ENCODE peak calls at places on chromosomes 11 and 22, in four cellular contexts. L, T, N and V are unnamed samples.

GRCh38 chr22:25388866-25389540 is 169.6 kb downstream of the CRYBB2 start:
- DNase-seq in L (no peak), N (no peak), T (no peak), V (no peak)

GRCh38 chr11:1167751-1168231 is 10.0 kb downstream of the MUC5AC start:
- DNase-seq in T (no peak), L (peak), N (no peak), V (no peak)

GRCh38 chr11:130269544-130269943 is 45.2 kb downstream of the ZBTB44 start:
- DNase-seq in N (no peak), T (no peak), L (no peak), V (no peak)

GRCh38 chr22:40818192-40818746 is 877 bp downstream of the SLC25A17 start:
- DNase-seq in T (no peak), N (no peak), L (no peak), V (no peak)

GRCh38 chr11:62880231-62880802 is 379 bp upstream of the SLC3A2 start:
- DNase-seq in L (peak), T (peak), N (no peak), V (no peak)

GRCh38 chr11:83054001-83054400 is 17.7 kb downstream of the RAB30 start:
- DNase-seq in L (no peak), T (no peak), N (no peak), V (no peak)

GRCh38 chr22:44462246-44463015 is 35.6 kb downstream of the RTL6 start:
- DNase-seq in N (no peak), L (no peak), T (no peak), V (peak)

GRCh38 chr11:65977621-65978390 is 16.3 kb downstream of the SART1 start:
- DNase-seq in N (no peak), L (no peak), T (no peak), V (no peak)

GRCh38 chr11:77407613-77408012 is 66.3 kb downstream of the PAK1 start:
- DNase-seq in L (no peak), T (peak), N (peak), V (peak)

GRCh38 chr11:4766420-4767043 is 3.2 kb downstream of the OR51F1 start:
- DNase-seq in L (no peak), N (no peak), T (no peak), V (no peak)

GRCh38 chr22:19873138-19873959 is 18.7 kb upstream of the GNB1L start:
- DNase-seq in N (no peak), L (peak), T (peak), V (no peak)

GRCh38 chr22:26751217-26751616 is 93.8 kb downstream of the MIAT start:
- DNase-seq in T (no peak), N (no peak), L (no peak), V (no peak)

GRCh38 chr22:45328822-45329535 is 19.2 kb downstream of the FAM118A start:
- DNase-seq in L (no peak), N (no peak), T (no peak), V (no peak)

GRCh38 chr11:65574963-65575567 is 788 bp upstream of the EHBP1L1 start:
- DNase-seq in T (peak), L (no peak), N (no peak), V (peak)

GRCh38 chr11:76805206-76805913 is 22.2 kb downstream of the TSKU start:
- DNase-seq in L (no peak), N (no peak), T (no peak), V (no peak)

GRCh38 chr22:38921801-38922200 is 35.6 kb upstream of the APOBEC3A start:
- DNase-seq in T (no peak), N (no peak), L (no peak), V (no peak)

GRCh38 chr11:76624515-76625379 is 45.8 kb downstream of the LRRC32 start:
- DNase-seq in N (no peak), L (no peak), T (no peak), V (no peak)

GRCh38 chr11:86559311-86559945 is 113.0 kb downstream of the ME3 start:
- DNase-seq in N (no peak), T (no peak), L (no peak), V (no peak)

GRCh38 chr11:124618863-124619262 is 3.8 kb upstream of the TBRG1 start:
- DNase-seq in N (no peak), L (no peak), T (no peak), V (no peak)

GRCh38 chr11:63762662-63763505 is 5.7 kb downstream of the ZFTA start:
- DNase-seq in N (no peak), T (peak), L (peak), V (peak)

GRCh38 chr11:100851129-100851528 is 164.0 kb downstream of the ARHGAP42 start:
- DNase-seq in L (no peak), N (no peak), T (no peak), V (no peak)

GRCh38 chr11:110069158-110069737 is 23.9 kb upstream of the ZC3H12C start:
- DNase-seq in L (peak), N (peak), T (peak), V (peak)

GRCh38 chr11:2950825-2951224 is 21.6 kb upstream of the PHLDA2 start:
- DNase-seq in L (no peak), T (no peak), N (no peak), V (no peak)

GRCh38 chr11:15968461-15969130 is 387.8 kb downstream of the SOX6 start:
- DNase-seq in L (no peak), T (no peak), N (no peak), V (no peak)

GRCh38 chr11:47185305-47186075 is 744 bp downstream of the PACSIN3 start:
- DNase-seq in L (peak), T (peak), N (no peak), V (peak)

GRCh38 chr11:115505165-115505564 is 950 bp upstream of the CADM1 start:
- DNase-seq in L (no peak), T (no peak), N (no peak), V (no peak)

GRCh38 chr11:101583180-101584128 is at the start of gene TRPC6:
- DNase-seq in L (peak), T (no peak), N (no peak), V (no peak)

GRCh38 chr11:93063101-93063500 is 93.7 kb downstream of the MTNR1B start:
- DNase-seq in T (no peak), N (no peak), L (no peak), V (no peak)

DNA sequence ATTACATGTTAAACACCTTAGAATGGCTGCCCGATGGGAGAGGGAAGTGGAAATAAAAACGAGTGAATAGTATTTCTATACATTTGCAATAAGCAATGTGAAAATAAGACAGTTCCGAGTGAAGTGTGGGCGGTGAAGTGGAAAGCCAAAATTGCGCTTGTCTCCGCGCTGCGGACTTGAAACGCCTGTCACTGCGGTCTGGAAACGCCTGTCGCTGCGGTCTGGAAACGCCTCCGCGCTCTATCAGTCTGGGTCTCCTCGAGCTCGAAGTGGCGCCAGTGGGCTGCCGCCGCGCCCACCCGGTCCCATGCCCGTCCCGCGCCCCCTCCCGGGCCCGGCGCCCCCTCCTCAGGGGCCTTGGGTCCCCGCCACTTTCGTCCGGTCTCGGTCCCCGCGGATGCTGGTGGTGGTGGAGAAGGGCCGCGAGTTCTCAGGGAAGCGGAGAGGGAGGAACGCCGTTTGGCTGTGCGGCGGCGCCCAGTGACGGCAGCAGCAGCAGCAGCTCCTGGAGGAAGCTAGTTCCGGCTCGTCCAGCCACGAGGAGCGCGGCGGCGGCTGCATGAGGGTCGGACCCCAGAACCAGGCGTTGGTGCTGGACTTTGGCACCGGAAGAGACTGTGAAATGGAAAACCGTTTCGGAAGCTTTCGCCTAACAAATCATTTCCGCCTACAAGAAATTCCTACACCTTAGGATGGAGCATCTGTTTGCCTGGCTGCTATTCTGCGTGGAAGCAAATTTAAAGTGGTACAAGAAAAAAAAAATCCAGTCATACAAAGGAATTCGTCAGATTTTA is 1.8 kb downstream of the NCR3LG1 start:
- DNase-seq in T (peak), N (peak), L (peak), V (peak)
- TF ChIP-seq POLR2A in T (peak), N (peak), L (no peak), V (no peak)

GRCh38 chr11:43145653-43146052 is 166.1 kb upstream of the API5 start:
- DNase-seq in N (no peak), T (no peak), L (no peak), V (no peak)
- TF ChIP-seq POLR2A in N (no peak), T (no peak), L (no peak), V (no peak)

GRCh38 chr11:9003573-9004309 is at the start of gene NRIP3:
- DNase-seq in N (no peak), T (peak), L (peak), V (peak)
- TF ChIP-seq POLR2A in N (peak), T (no peak), L (no peak), V (no peak)

DNA sequence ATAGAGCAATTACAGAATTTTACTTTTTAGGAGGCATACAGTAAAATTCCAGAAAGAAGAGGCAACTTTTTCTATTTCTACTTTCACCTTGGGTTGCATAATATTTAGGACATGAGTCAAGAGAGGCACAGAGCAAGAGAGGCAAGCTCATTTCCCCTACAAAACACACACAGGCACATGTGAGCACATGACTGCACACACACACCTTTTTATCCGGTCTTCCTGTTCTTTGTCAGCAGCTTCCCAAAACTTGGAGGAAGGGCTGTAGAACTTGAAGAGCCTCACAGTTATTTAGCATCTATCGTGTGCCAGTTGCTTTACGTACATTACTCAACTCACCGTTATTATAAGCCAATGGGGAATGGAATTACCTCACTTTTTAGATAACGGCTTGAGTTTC is 37.8 kb upstream of the CCDC179 start:
- DNase-seq in T (no peak), N (no peak), L (no peak), V (no peak)
- TF ChIP-seq POLR2A in T (no peak), N (no peak), L (no peak), V (no peak)

GRCh38 chr11:33034983-33035382 is 4.4 kb upstream of the TCP11L1 start:
- DNase-seq in L (no peak), T (no peak), N (no peak), V (no peak)

GRCh38 chr11:33040862-33041453 is 1.6 kb downstream of the TCP11L1 start:
- DNase-seq in N (no peak), T (no peak), L (no peak), V (no peak)

GRCh38 chr11:33043221-33043833 is 4.0 kb downstream of the TCP11L1 start:
- DNase-seq in N (no peak), L (no peak), T (no peak), V (no peak)

GRCh38 chr11:33040127-33040861 is 922 bp downstream of the TCP11L1 start:
- DNase-seq in N (no peak), L (no peak), T (no peak), V (no peak)

DNA sequence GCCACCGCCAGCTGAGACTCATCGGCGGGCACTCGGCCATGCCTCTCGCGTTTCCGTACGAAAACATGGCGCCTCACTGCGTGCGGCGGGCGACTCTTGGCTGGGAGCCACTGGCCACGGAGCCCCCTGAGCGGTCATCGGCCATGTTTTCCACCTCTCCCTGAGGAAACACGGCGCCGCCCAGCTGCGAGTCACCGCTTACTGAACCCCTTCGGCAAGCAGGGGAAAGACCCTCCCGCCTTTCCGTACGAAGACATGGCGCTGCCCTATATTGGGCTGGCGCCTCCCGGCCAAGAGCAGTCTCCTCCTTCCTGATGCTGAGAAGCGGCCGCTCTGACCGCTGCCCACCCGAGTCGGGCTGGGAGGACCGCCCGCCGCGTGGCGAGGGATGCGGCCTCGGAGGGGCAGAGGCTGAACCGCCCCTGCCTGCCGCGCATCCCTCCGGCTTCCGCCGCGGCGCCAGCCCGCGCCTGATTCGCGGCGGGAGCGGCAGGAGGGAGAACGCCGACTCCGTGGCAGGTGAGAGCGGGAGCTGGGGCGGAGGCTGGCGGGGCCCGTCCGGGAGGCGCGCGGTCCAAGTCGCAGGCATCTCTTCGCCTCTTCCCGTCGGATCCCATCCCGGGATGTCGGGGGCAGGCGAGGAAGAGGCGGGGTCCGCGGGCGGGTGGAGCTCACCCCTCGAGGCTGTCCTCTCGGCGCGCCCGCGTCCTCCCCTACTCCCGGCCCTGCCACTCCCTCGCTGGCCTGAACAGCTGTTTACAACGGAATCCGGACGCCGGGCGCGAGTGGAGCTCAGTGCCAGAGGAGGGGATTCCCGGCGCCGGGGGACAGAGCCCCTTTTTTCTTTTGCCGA is at the start of gene TCP11L1:
- DNase-seq in T (peak), N (peak), L (peak), V (peak)
- TF ChIP-seq POLR2A in T (peak), N (peak), L (peak), V (no peak)

GRCh38 chr11:119906376-119906775 is 177.4 kb upstream of the NECTIN1 start:
- DNase-seq in L (no peak), T (no peak), N (no peak), V (no peak)
- TF ChIP-seq POLR2A in L (no peak), T (no peak), N (no peak), V (no peak)